ENCODE peak calls at places on chromosomes 11 and 22, in seven cellular contexts. H is IMR-90, F is neuronal stem cell, S is H1, Y is mesendoderm, E is H9, X is trophoblast cell. R is an unnamed sample.

GRCh38 chr11:1073261-1073724 is 1.4 kb upstream of the MUC2 start:
- DNase-seq in Y (no peak), H (peak; percentile 46), X (no peak), F (no peak), S (no peak), E (no peak), R (no peak)

GRCh38 chr11:14971865-14972580 is at the start of gene CALCA:
- DNase-seq in H (no peak), X (no peak), S (no peak), E (peak; percentile 53), Y (peak; percentile 73), F (no peak), R (peak; percentile 4)

GRCh38 chr11:122406466-122406865 is 249.1 kb upstream of the UBASH3B start:
- DNase-seq in X (peak; percentile 85), E (no peak), Y (no peak), S (no peak), F (no peak), H (no peak), R (no peak)

GRCh38 chr11:26204110-26204509 is 127.8 kb upstream of the ANO3 start:
- DNase-seq in H (no peak), F (no peak), X (no peak), Y (no peak), S (no peak), E (no peak), R (no peak)

GRCh38 chr11:4511267-4511666 is 28.8 kb downstream of the OR52K1 start:
- DNase-seq in S (no peak), Y (no peak), H (no peak), F (no peak), E (no peak), X (no peak), R (no peak)

GRCh38 chr11:47148274-47148673 is 28.4 kb downstream of the ARFGAP2 start:
- DNase-seq in X (no peak), H (no peak), E (no peak), Y (no peak), F (no peak), S (no peak), R (no peak)

GRCh38 chr11:122189259-122189658 is 73.2 kb upstream of the BLID start:
- DNase-seq in E (no peak), Y (no peak), F (no peak), H (peak; percentile 98), S (no peak), X (peak; percentile 60), R (peak; percentile 93)

GRCh38 chr22:41573677-41574264 is 13.0 kb downstream of the CSDC2 start:
- DNase-seq in E (no peak), F (no peak), H (no peak), S (no peak), X (no peak), Y (no peak), R (no peak)

GRCh38 chr11:102047305-102047924 is at the start of gene CFAP300:
- DNase-seq in H (peak; percentile 33), F (peak; percentile 55), E (peak; percentile 78), S (peak; percentile 15), Y (peak; percentile 69), X (peak; percentile 46), R (peak; percentile 81)

GRCh38 chr11:30983810-30984441 is 385.6 kb downstream of the DCDC1 start:
- DNase-seq in S (no peak), F (no peak), E (no peak), H (no peak), Y (peak; percentile 6), X (no peak), R (no peak)

GRCh38 chr11:27464155-27464759 is 8.3 kb downstream of the LGR4 start:
- DNase-seq in Y (peak; percentile 94), S (no peak), F (no peak), H (peak; percentile 44), X (peak; percentile 74), E (no peak), R (peak; percentile 63)
- H3K4me2 ChIP-seq in Y (no peak overlapping the region), S (peak overlapping the region; percentile 19), F (no peak overlapping the region), H (peak overlapping the region; percentile 38), X (peak overlapping the region; percentile 46), E (no peak overlapping the region), R (peak overlapping the region; percentile 10)

GRCh38 chr22:24893341-24894070 is 53.0 kb downstream of the LHFPL7 start:
- DNase-seq in H (no peak), S (no peak), Y (no peak), E (no peak), X (no peak), F (no peak), R (no peak)
- H2BK5ac ChIP-seq in H (no peak overlapping the region), S (no peak overlapping the region), Y (no peak overlapping the region), E (no peak overlapping the region), X (no peak overlapping the region), F (no peak overlapping the region), R (no peak overlapping the region)

DNA sequence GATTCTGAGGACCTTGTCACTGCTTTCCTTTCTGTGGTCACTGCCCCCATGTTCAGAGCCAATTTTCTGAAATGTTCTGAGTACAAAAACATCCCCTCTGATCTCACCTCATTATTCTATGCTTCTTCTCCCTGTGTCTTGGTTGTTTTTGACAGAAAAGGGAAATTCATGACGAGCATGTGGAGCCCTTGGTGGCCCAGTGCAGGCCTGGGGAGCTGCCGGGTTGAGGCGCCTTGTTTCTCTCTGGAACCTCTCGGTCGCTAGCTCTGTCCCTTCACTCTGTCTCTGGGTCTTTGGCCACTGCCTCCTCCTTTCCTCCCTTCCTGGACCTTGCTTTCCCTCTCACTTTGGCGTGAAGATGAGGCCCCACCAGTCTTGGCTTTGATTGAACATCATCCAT is 63.0 kb upstream of the THY1 start:
- DNase-seq in H (no peak), E (peak; percentile 28), F (no peak), Y (no peak), S (no peak), X (no peak), R (no peak)
- H3K18ac ChIP-seq in H (no peak overlapping the region), E (no peak overlapping the region), F (no peak overlapping the region), Y (no peak overlapping the region), S (no peak overlapping the region), X (no peak overlapping the region), R (no peak overlapping the region)

DNA sequence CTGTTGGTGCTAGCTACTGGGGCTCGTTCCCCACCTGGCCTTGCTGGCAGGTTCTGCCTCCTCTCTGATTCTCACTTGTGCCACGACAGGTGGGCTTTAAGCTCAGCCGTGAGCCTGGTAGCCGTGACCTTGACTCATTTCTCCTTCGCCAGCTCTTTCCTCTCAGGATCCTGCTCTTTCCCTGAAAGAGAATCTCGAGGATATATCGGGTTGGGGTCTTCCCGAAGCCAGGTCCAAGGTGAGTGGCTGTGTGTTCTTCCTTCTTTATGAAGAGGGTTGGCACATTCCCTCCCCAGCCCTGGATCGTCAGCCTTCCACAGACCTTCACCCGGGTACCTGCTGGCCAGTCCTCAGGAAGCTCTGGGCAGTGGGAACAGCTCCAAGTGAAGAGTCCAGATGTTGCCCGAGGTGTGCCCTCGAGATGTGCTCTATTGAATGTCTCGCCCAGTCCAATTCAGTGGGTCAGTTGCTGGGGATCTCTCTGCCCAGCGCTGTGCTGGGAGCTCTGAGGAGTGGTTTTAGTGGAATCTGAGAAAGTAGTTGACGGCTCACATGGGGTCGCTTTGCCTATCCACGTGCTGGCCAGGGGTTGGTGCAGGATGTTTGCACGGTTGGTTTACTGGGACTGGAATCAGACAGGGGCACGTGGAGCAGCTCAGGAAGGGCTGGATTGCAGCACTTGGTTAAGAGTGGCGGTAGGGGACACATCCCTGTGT is 1.4 kb downstream of the ZNF74 start:
- DNase-seq in Y (no peak), H (no peak), S (no peak), X (no peak), E (no peak), F (no peak), R (no peak)
- H3K4me2 ChIP-seq in Y (peak overlapping the region; percentile 41), H (peak overlapping the region; percentile 80), S (peak overlapping the region; percentile 87), X (peak overlapping the region; percentile 89), E (peak overlapping the region; percentile 60), F (peak overlapping the region; percentile 63), R (peak overlapping the region; percentile 79)

DNA sequence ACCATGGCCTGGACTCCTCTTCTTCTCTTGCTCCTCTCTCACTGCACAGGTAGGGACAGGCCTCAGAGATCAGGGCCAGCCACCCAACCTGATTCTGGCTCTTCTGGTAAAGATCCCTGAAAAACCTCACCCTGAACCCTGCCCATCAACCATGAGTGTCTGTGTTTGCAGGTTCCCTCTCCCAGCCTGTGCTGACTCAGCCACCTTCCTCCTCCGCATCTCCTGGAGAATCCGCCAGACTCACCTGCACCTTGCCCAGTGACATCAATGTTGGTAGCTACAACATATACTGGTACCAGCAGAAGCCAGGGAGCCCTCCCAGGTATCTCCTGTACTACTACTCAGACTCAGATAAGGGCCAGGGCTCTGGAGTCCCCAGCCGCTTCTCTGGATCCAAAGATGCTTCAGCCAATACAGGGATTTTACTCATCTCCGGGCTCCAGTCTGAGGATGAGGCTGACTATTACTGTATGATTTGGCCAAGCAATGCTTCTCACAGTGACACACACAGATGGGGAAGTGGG is 80.9 kb downstream of the ZNF280B start:
- DNase-seq in H (no peak), X (peak; percentile 92), Y (no peak), E (no peak), S (no peak), F (no peak), R (no peak)
- H2BK5ac ChIP-seq in H (no peak overlapping the region), X (no peak overlapping the region), Y (no peak overlapping the region), E (no peak overlapping the region), S (no peak overlapping the region), F (no peak overlapping the region), R (no peak overlapping the region)